ENCODE peak calls at places on chromosomes 16 and 17, in six cellular contexts. One of them, this sample, is unnamed.
A peak's percentile ranks its signal among the peaks of the same experiment; 100 is the strongest.

GRCh38 chr16:10787304-10787703 is 31.3 kb downstream of the TVP23A start:
- DNase-seq in activated T-helper 2 cell treated with anti-CD3 and anti-CD28 coated beads, Interferon-gamma antibody, Interleukin-2, Interleukin-4, amounts not matched to agents 10 μg/mL and 5 μg/mL and 100 μg/mL, durations not matched to agents 14 hours and 24 hours and 36 hours: no peak
- DNase-seq in RPMI8226: peak; percentile 29
- DNase-seq in NCI-H1417: no peak
- DNase-seq in GM13976: no peak
- DNase-seq in hypothalamus: no peak
- DNase-seq in this sample: no peak

GRCh38 chr17:79851461-79851817 is 12.2 kb upstream of the CBX4 start:
- DNase-seq in activated T-helper 2 cell treated with anti-CD3 and anti-CD28 coated beads, Interferon-gamma antibody, Interleukin-2, Interleukin-4, amounts not matched to agents 10 μg/mL and 5 μg/mL and 100 μg/mL, durations not matched to agents 14 hours and 24 hours and 36 hours: no peak
- DNase-seq in RPMI8226: no peak
- DNase-seq in NCI-H1417: peak; percentile 84
- DNase-seq in GM13976: no peak
- DNase-seq in hypothalamus: no peak
- DNase-seq in this sample: no peak

GRCh38 chr16:54430491-54431030 is 144.0 kb upstream of the IRX3 start:
- DNase-seq in activated T-helper 2 cell treated with anti-CD3 and anti-CD28 coated beads, Interferon-gamma antibody, Interleukin-2, Interleukin-4, amounts not matched to agents 10 μg/mL and 5 μg/mL and 100 μg/mL, durations not matched to agents 14 hours and 24 hours and 36 hours: no peak
- DNase-seq in RPMI8226: no peak
- DNase-seq in NCI-H1417: no peak
- DNase-seq in GM13976: no peak
- DNase-seq in hypothalamus: no peak
- DNase-seq in this sample: no peak

GRCh38 chr16:19105131-19105530 is 8.6 kb upstream of the ITPRIPL2 start:
- DNase-seq in activated T-helper 2 cell treated with anti-CD3 and anti-CD28 coated beads, Interferon-gamma antibody, Interleukin-2, Interleukin-4, amounts not matched to agents 10 μg/mL and 5 μg/mL and 100 μg/mL, durations not matched to agents 14 hours and 24 hours and 36 hours: no peak
- DNase-seq in RPMI8226: no peak
- DNase-seq in NCI-H1417: no peak
- DNase-seq in GM13976: no peak
- DNase-seq in hypothalamus: no peak
- DNase-seq in this sample: no peak

GRCh38 chr17:77470800-77471733 is 330.3 kb downstream of the SEC14L1 start:
- DNase-seq in activated T-helper 2 cell treated with anti-CD3 and anti-CD28 coated beads, Interferon-gamma antibody, Interleukin-2, Interleukin-4, amounts not matched to agents 10 μg/mL and 5 μg/mL and 100 μg/mL, durations not matched to agents 14 hours and 24 hours and 36 hours: no peak
- DNase-seq in RPMI8226: no peak
- DNase-seq in NCI-H1417: no peak
- DNase-seq in GM13976: no peak
- DNase-seq in hypothalamus: no peak
- DNase-seq in this sample: no peak

GRCh38 chr17:71068351-71068750 is 899.0 kb downstream of the KCNJ2 start:
- DNase-seq in activated T-helper 2 cell treated with anti-CD3 and anti-CD28 coated beads, Interferon-gamma antibody, Interleukin-2, Interleukin-4, amounts not matched to agents 10 μg/mL and 5 μg/mL and 100 μg/mL, durations not matched to agents 14 hours and 24 hours and 36 hours: no peak
- DNase-seq in RPMI8226: no peak
- DNase-seq in NCI-H1417: no peak
- DNase-seq in GM13976: no peak
- DNase-seq in hypothalamus: no peak
- DNase-seq in this sample: no peak

GRCh38 chr17:18224428-18225120 is 861 bp upstream of the LLGL1 start:
- DNase-seq in activated T-helper 2 cell treated with anti-CD3 and anti-CD28 coated beads, Interferon-gamma antibody, Interleukin-2, Interleukin-4, amounts not matched to agents 10 μg/mL and 5 μg/mL and 100 μg/mL, durations not matched to agents 14 hours and 24 hours and 36 hours: no peak
- DNase-seq in RPMI8226: no peak
- DNase-seq in NCI-H1417: no peak
- DNase-seq in GM13976: no peak
- DNase-seq in hypothalamus: no peak
- DNase-seq in this sample: no peak

GRCh38 chr17:67183531-67183930 is 61.5 kb downstream of the HELZ start:
- DNase-seq in activated T-helper 2 cell treated with anti-CD3 and anti-CD28 coated beads, Interferon-gamma antibody, Interleukin-2, Interleukin-4, amounts not matched to agents 10 μg/mL and 5 μg/mL and 100 μg/mL, durations not matched to agents 14 hours and 24 hours and 36 hours: no peak
- DNase-seq in RPMI8226: no peak
- DNase-seq in NCI-H1417: no peak
- DNase-seq in GM13976: no peak
- DNase-seq in hypothalamus: no peak
- DNase-seq in this sample: no peak

GRCh38 chr17:43367588-43368242 is 31.1 kb upstream of the ARL4D start:
- DNase-seq in activated T-helper 2 cell treated with anti-CD3 and anti-CD28 coated beads, Interferon-gamma antibody, Interleukin-2, Interleukin-4, amounts not matched to agents 10 μg/mL and 5 μg/mL and 100 μg/mL, durations not matched to agents 14 hours and 24 hours and 36 hours: peak; percentile 57
- DNase-seq in RPMI8226: peak; percentile 78
- DNase-seq in NCI-H1417: peak; percentile 85
- DNase-seq in GM13976: peak; percentile 66
- DNase-seq in hypothalamus: no peak
- DNase-seq in this sample: no peak

GRCh38 chr17:30958187-30958586 is 12.7 kb upstream of the RNF135 start:
- DNase-seq in activated T-helper 2 cell treated with anti-CD3 and anti-CD28 coated beads, Interferon-gamma antibody, Interleukin-2, Interleukin-4, amounts not matched to agents 10 μg/mL and 5 μg/mL and 100 μg/mL, durations not matched to agents 14 hours and 24 hours and 36 hours: no peak
- DNase-seq in RPMI8226: no peak
- DNase-seq in NCI-H1417: no peak
- DNase-seq in GM13976: no peak
- DNase-seq in hypothalamus: no peak
- DNase-seq in this sample: no peak

GRCh38 chr17:9174779-9175574 is 153.7 kb downstream of the NTN1 start:
- DNase-seq in activated T-helper 2 cell treated with anti-CD3 and anti-CD28 coated beads, Interferon-gamma antibody, Interleukin-2, Interleukin-4, amounts not matched to agents 10 μg/mL and 5 μg/mL and 100 μg/mL, durations not matched to agents 14 hours and 24 hours and 36 hours: no peak
- DNase-seq in RPMI8226: no peak
- DNase-seq in NCI-H1417: no peak
- DNase-seq in GM13976: no peak
- DNase-seq in hypothalamus: no peak
- DNase-seq in this sample: no peak

This sample was measured in caudate nucleus.